ENCODE peak calls at places on chromosomes 11 and 22, in ten cellular contexts. F is HEK293T; K is CMK; V is Right ventricle myocardium superior; N is activated naive CD4-positive, alpha-beta T cell; Y is iPS DF 6.9; G is HCEC 1CT; W is MM.1S; P is fibroblast of gingiva; Q is HT1080. B is an unnamed sample.

GRCh38 chr22:20728523-20729190 is 45.3 kb upstream of the SERPIND1 start:
- DNase-seq in F (no peak), K (no peak), V (no peak), N (no peak), Y (no peak), G (no peak), W (no peak), P (no peak), Q (no peak), B (no peak)

GRCh38 chr11:124122123-124122522 is 6.9 kb downstream of the VWA5A start:
- DNase-seq in F (no peak), K (no peak), V (no peak), N (no peak), Y (no peak), G (no peak), W (no peak), P (no peak), Q (no peak), B (no peak)

GRCh38 chr22:47328550-47329243 is 566.2 kb downstream of the TBC1D22A start:
- DNase-seq in F (no peak), K (no peak), V (no peak), N (no peak), Y (no peak), G (peak), W (no peak), P (peak), Q (peak), B (no peak)

GRCh38 chr11:64960719-64961118 is 11.2 kb downstream of the MAJIN start:
- DNase-seq in F (no peak), K (no peak), V (no peak), N (no peak), Y (no peak), G (no peak), W (no peak), P (no peak), Q (no peak), B (no peak)

GRCh38 chr11:92978226-92979111 is 9.0 kb downstream of the MTNR1B start:
- DNase-seq in F (no peak), K (no peak), V (peak), N (no peak), Y (no peak), G (peak), W (no peak), P (peak), Q (peak), B (no peak)

GRCh38 chr11:68843052-68843561 is 1.4 kb upstream of the CPT1A start:
- DNase-seq in F (no peak), K (no peak), V (peak), N (peak), Y (no peak), G (no peak), W (peak), P (peak), Q (no peak), B (no peak)

GRCh38 chr11:75793966-75794365 is 21.0 kb upstream of the UVRAG start:
- DNase-seq in F (no peak), K (no peak), V (peak), N (no peak), Y (no peak), G (no peak), W (no peak), P (no peak), Q (no peak), B (no peak)

GRCh38 chr11:83403990-83404389 is 117.8 kb upstream of the CCDC90B start:
- DNase-seq in F (no peak), K (no peak), V (no peak), N (no peak), Y (no peak), G (no peak), W (no peak), P (no peak), Q (no peak), B (no peak)

GRCh38 chr22:25067851-25068421 is 115.4 kb downstream of the KIAA1671 start:
- DNase-seq in F (no peak), K (no peak), V (peak), N (peak), Y (no peak), G (no peak), W (peak), P (no peak), Q (no peak), B (no peak)

GRCh38 chr22:26848244-26848920 is 191.0 kb downstream of the MIAT start:
- DNase-seq in F (no peak), K (no peak), V (no peak), N (no peak), Y (no peak), G (no peak), W (no peak), P (no peak), Q (peak), B (no peak)

GRCh38 chr11:119207607-119208006 is 1.5 kb downstream of the CBL start:
- DNase-seq in F (no peak), K (no peak), V (no peak), N (no peak), Y (no peak), G (no peak), W (no peak), P (no peak), Q (no peak), B (no peak)

GRCh38 chr11:122696662-122697061 is 41.1 kb downstream of the UBASH3B start:
- DNase-seq in F (no peak), K (no peak), V (no peak), N (peak), Y (no peak), G (no peak), W (no peak), P (no peak), Q (no peak), B (peak)

GRCh38 chr11:35418282-35418846 is 994 bp downstream of the SLC1A2 start:
- DNase-seq in F (no peak), K (no peak), V (no peak), N (no peak), Y (no peak), G (no peak), W (no peak), P (no peak), Q (no peak), B (no peak)

GRCh38 chr11:76763573-76764348 is 19.4 kb upstream of the TSKU start:
- DNase-seq in F (no peak), K (no peak), V (peak), N (no peak), Y (no peak), G (peak), W (no peak), P (peak), Q (peak), B (no peak)

GRCh38 chr11:22690891-22691290 is 24.5 kb downstream of the GAS2 start:
- DNase-seq in F (no peak), K (no peak), V (no peak), N (peak), Y (no peak), G (no peak), W (no peak), P (no peak), Q (no peak), B (no peak)

GRCh38 chr22:35399678-35400334 is at the start of gene MCM5:
- DNase-seq in F (peak), K (peak), V (peak), N (peak), Y (peak), G (peak), W (peak), P (peak), Q (peak), B (peak)

GRCh38 chr11:73461335-73461840 is 85.2 kb downstream of the RELT start:
- DNase-seq in F (no peak), K (no peak), V (no peak), N (no peak), Y (no peak), G (no peak), W (no peak), P (no peak), Q (no peak), B (no peak)

GRCh38 chr22:49979587-49980264 is 19.2 kb downstream of the PIM3 start:
- DNase-seq in F (peak), K (no peak), V (peak), N (no peak), Y (no peak), G (peak), W (peak), P (peak), Q (peak), B (peak)

GRCh38 chr22:28282346-28282745 is 363.3 kb upstream of the PITPNB start:
- DNase-seq in F (no peak), K (no peak), V (no peak), N (no peak), Y (no peak), G (peak), W (no peak), P (peak), Q (no peak), B (no peak)

B was measured in OCI-LY7.